ENCODE peak calls at places on chromosomes 12 and 14, in four cellular contexts. One of them, this sample, is unnamed.

GRCh38 chr12:102948941-102949352 is 8.5 kb upstream of the ASCL1 start:
- DNase-seq in uterus: no peak
- DNase-seq in naive thymus-derived CD4-positive, alpha-beta T cell: peak; percentile 40
- DNase-seq in left ventricle myocardium inferior: peak; percentile 21
- DNase-seq in this sample: peak; percentile 34

GRCh38 chr12:55996715-55997534 is at the start of gene SUOX:
- DNase-seq in left ventricle myocardium inferior: peak; percentile 97
- DNase-seq in naive thymus-derived CD4-positive, alpha-beta T cell: no peak
- DNase-seq in uterus: peak; percentile 98
- DNase-seq in this sample: no peak

GRCh38 chr14:49767473-49768300 is at the start of gene KLHDC2:
- DNase-seq in naive thymus-derived CD4-positive, alpha-beta T cell: peak; percentile 91
- DNase-seq in left ventricle myocardium inferior: peak; percentile 92
- DNase-seq in uterus: peak; percentile 84
- DNase-seq in this sample: peak; percentile 90

GRCh38 chr12:116382456-116382902 is 105.0 kb upstream of the MED13L start:
- DNase-seq in uterus: no peak
- DNase-seq in left ventricle myocardium inferior: no peak
- DNase-seq in naive thymus-derived CD4-positive, alpha-beta T cell: no peak
- DNase-seq in this sample: no peak

GRCh38 chr12:114529956-114530355 is 124.0 kb upstream of the TBX5 start:
- DNase-seq in naive thymus-derived CD4-positive, alpha-beta T cell: no peak
- DNase-seq in left ventricle myocardium inferior: no peak
- DNase-seq in uterus: no peak
- DNase-seq in this sample: no peak

GRCh38 chr12:79549531-79550271 is 141.1 kb downstream of the PAWR start:
- DNase-seq in uterus: no peak
- DNase-seq in left ventricle myocardium inferior: no peak
- DNase-seq in naive thymus-derived CD4-positive, alpha-beta T cell: no peak
- DNase-seq in this sample: no peak

GRCh38 chr12:27967551-27968054 is 4.9 kb downstream of the PTHLH start:
- DNase-seq in naive thymus-derived CD4-positive, alpha-beta T cell: no peak
- DNase-seq in uterus: no peak
- DNase-seq in left ventricle myocardium inferior: no peak
- DNase-seq in this sample: no peak

GRCh38 chr12:74689071-74689655 is 151.5 kb downstream of the ATXN7L3B start:
- DNase-seq in uterus: no peak
- DNase-seq in left ventricle myocardium inferior: no peak
- DNase-seq in naive thymus-derived CD4-positive, alpha-beta T cell: peak; percentile 41
- DNase-seq in this sample: peak; percentile 40

GRCh38 chr12:53051058-53051880 is 1.4 kb downstream of the TNS2 start:
- DNase-seq in left ventricle myocardium inferior: peak; percentile 83
- DNase-seq in uterus: peak; percentile 89
- DNase-seq in naive thymus-derived CD4-positive, alpha-beta T cell: no peak
- DNase-seq in this sample: no peak

GRCh38 chr12:115240251-115240650 is 556.3 kb upstream of the TBX3 start:
- DNase-seq in uterus: no peak
- DNase-seq in naive thymus-derived CD4-positive, alpha-beta T cell: no peak
- DNase-seq in left ventricle myocardium inferior: no peak
- DNase-seq in this sample: no peak

GRCh38 chr12:65879878-65880277 is 55.6 kb downstream of the HMGA2 start:
- DNase-seq in naive thymus-derived CD4-positive, alpha-beta T cell: no peak
- DNase-seq in uterus: no peak
- DNase-seq in left ventricle myocardium inferior: no peak
- DNase-seq in this sample: no peak

DNA sequence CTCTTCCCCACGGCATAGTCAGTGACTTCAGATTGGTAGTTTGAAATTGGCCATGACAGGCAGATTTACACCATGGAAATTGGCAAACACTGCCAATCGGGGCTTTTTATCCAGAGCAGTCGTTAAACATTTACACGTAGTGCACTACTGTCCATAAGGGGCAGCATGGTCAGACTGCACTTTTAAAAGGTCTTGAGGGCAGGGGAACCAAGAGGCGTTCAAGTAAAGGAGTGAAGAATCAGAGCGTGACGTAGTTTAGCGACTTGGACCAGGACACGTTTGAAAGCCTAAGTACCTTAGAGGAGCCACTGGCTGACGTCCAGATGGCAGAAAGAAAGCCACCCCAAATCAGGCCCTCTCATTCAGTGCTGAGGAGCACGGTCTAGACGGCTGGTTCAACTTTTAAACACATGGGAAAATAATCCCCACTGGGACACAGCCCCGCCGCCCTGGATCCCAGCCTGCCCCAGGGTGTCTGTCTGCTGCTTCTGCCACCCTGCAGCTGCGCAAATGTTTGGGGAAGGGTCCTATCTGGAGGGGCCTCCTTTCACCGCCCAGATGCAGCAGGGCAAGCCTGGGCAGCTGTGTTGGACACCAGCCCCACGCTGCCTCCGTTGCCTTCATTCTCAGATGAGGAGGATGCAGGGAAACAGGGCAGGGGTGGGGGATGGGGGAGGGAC is 52.5 kb upstream of the PPP2R5C start:
- DNase-seq in uterus: no peak
- DNase-seq in naive thymus-derived CD4-positive, alpha-beta T cell: no peak
- DNase-seq in left ventricle myocardium inferior: no peak
- DNase-seq in this sample: no peak
- H3K4me1 ChIP-seq in uterus: peaks cover 10% of the 10 kb centered on the region
- H3K4me1 ChIP-seq in naive thymus-derived CD4-positive, alpha-beta T cell: peaks cover 44% of the 10 kb centered on the region
- H3K4me1 ChIP-seq in left ventricle myocardium inferior: peaks cover 27% of the 10 kb centered on the region
- H3K4me1 ChIP-seq in this sample: peaks cover 55% of the 10 kb centered on the region

DNA sequence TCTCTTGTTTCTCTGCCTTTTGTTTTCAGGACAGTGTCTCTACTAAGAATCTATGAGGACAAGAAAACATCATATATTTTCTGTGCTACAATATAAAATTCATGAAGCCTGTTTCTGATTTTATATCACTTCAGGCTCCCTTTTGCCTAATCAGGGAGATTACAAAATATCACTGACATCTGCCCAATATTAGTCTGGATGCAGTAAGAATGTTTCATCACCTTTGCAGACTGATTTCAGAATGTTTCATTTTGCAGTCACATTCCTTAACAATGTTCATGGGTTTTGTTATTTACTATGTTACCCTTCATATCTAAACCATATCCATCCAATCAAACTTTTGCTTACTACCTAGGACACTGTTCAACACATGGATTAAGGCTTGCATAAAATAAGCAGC is 481 bp upstream of the CLEC6A start:
- DNase-seq in naive thymus-derived CD4-positive, alpha-beta T cell: no peak
- DNase-seq in uterus: no peak
- DNase-seq in left ventricle myocardium inferior: no peak
- DNase-seq in this sample: no peak
- H3K27ac ChIP-seq in naive thymus-derived CD4-positive, alpha-beta T cell: no peak overlapping the region
- H3K27ac ChIP-seq in uterus: no peak overlapping the region
- H3K27ac ChIP-seq in left ventricle myocardium inferior: no peak overlapping the region
- H3K27ac ChIP-seq in this sample: no peak overlapping the region

DNA sequence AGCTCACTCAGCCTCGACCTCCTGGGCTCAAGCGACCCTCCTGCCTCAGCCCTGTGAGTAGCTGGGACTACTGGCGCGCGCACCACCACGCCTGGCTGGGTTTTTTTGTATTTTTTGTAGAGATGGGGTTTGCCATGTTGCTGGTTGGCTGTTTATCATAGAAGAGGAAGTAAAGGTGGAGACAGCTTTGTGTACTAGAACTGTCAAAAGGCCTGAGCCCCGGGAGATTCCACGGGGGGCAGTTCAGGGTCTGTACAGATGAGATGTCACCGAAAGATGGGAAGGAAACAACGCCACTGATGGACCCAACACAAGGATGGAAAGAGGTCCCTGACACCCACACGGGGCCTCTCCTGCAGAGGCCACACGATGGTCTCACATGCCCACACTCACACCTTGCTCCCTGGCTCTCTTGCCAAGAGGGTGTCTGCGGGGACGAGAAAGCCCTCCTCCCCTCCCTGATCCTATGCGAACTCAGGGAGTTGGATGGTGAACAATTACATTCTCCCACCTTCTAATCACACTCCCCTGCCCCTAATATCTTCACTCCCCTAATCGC is 66.6 kb downstream of the KDM2B start:
- DNase-seq in left ventricle myocardium inferior: no peak
- DNase-seq in uterus: no peak
- DNase-seq in naive thymus-derived CD4-positive, alpha-beta T cell: no peak
- DNase-seq in this sample: no peak
- H3K4me1 ChIP-seq in left ventricle myocardium inferior: no peaks in the 10 kb centered on the region
- H3K4me1 ChIP-seq in uterus: no peaks in the 10 kb centered on the region
- H3K4me1 ChIP-seq in naive thymus-derived CD4-positive, alpha-beta T cell: no peaks in the 10 kb centered on the region
- H3K4me1 ChIP-seq in this sample: no peaks in the 10 kb centered on the region

GRCh38 chr12:109345428-109345827 is 2.3 kb upstream of the MYO1H start:
- DNase-seq in uterus: no peak
- DNase-seq in left ventricle myocardium inferior: no peak
- DNase-seq in naive thymus-derived CD4-positive, alpha-beta T cell: no peak
- DNase-seq in this sample: no peak

GRCh38 chr12:109346920-109347319 is 780 bp upstream of the MYO1H start:
- DNase-seq in naive thymus-derived CD4-positive, alpha-beta T cell: no peak
- DNase-seq in left ventricle myocardium inferior: no peak
- DNase-seq in uterus: no peak
- DNase-seq in this sample: no peak

GRCh38 chr12:109347579-109347978 is at the start of gene MYO1H:
- DNase-seq in naive thymus-derived CD4-positive, alpha-beta T cell: no peak
- DNase-seq in left ventricle myocardium inferior: no peak
- DNase-seq in uterus: no peak
- DNase-seq in this sample: no peak
- H3K27ac ChIP-seq in naive thymus-derived CD4-positive, alpha-beta T cell: no peak within 1 kb of the TSS
- H3K27ac ChIP-seq in left ventricle myocardium inferior: no peak within 1 kb of the TSS
- H3K27ac ChIP-seq in uterus: no peak within 1 kb of the TSS
- H3K27ac ChIP-seq in this sample: no peak within 1 kb of the TSS

GRCh38 chr14:99755629-99756603 is 37.3 kb upstream of the EML1 start:
- DNase-seq in left ventricle myocardium inferior: peak; percentile 82
- DNase-seq in uterus: peak; percentile 89
- DNase-seq in naive thymus-derived CD4-positive, alpha-beta T cell: no peak
- DNase-seq in this sample: no peak
- H3K4me1 ChIP-seq in left ventricle myocardium inferior: peaks cover 78% of the 10 kb centered on the region
- H3K4me1 ChIP-seq in uterus: peaks cover 24% of the 10 kb centered on the region
- H3K4me1 ChIP-seq in naive thymus-derived CD4-positive, alpha-beta T cell: no peaks in the 10 kb centered on the region
- H3K4me1 ChIP-seq in this sample: no peaks in the 10 kb centered on the region

This sample was measured in CD4-positive, alpha-beta memory T cell.